ENCODE peak calls at places on chromosome 12, in six cellular contexts. R, M, A, F, I and J are unnamed samples.

GRCh38 chr12:127629066-127629820 is 637.7 kb upstream of the TMEM132C start:
- DNase-seq in R (no peak), M (no peak), A (no peak), F (no peak), I (peak), J (peak)

GRCh38 chr12:45298721-45299120 is 82.8 kb downstream of the ANO6 start:
- DNase-seq in R (no peak), M (peak), A (no peak), F (no peak), I (no peak), J (no peak)

GRCh38 chr12:12916135-12916956 is 25.0 kb downstream of the GPRC5A start:
- DNase-seq in R (peak), M (peak), A (peak), F (peak), I (peak), J (peak)

GRCh38 chr12:94329366-94329765 is 130.3 kb downstream of the CEP83 start:
- DNase-seq in R (no peak), M (peak), A (no peak), F (no peak), I (no peak), J (peak)

GRCh38 chr12:22668441-22668840 is 43.5 kb downstream of the ETNK1 start:
- DNase-seq in R (no peak), M (no peak), A (no peak), F (no peak), I (no peak), J (no peak)

GRCh38 chr12:96422192-96422591 is 22.0 kb upstream of the CDK17 start:
- DNase-seq in R (no peak), M (peak), A (no peak), F (no peak), I (no peak), J (no peak)

GRCh38 chr12:14167005-14167628 is 185.7 kb upstream of the GRIN2B start:
- DNase-seq in R (no peak), M (peak), A (peak), F (peak), I (peak), J (peak)

GRCh38 chr12:89333564-89334252 is 18.6 kb downstream of the DUSP6 start:
- DNase-seq in R (no peak), M (peak), A (peak), F (no peak), I (no peak), J (no peak)

GRCh38 chr12:130881046-130881445 is 9.2 kb downstream of the RAN start:
- DNase-seq in R (no peak), M (no peak), A (no peak), F (no peak), I (no peak), J (no peak)

GRCh38 chr12:5078423-5078822 is 34.7 kb downstream of the KCNA5 start:
- DNase-seq in R (no peak), M (no peak), A (no peak), F (no peak), I (peak), J (no peak)

GRCh38 chr12:121295746-121296617 is 527 bp downstream of the CAMKK2 start:
- DNase-seq in R (no peak), M (no peak), A (no peak), F (no peak), I (peak), J (peak)